ENCODE peak calls at places on chromosomes 6 and 20, in seven cellular contexts. R, D, Z, S, A, M and B are unnamed samples.

GRCh38 chr6:22029169-22029568 is 267.7 kb downstream of the PRL start:
- DNase-seq in R (no peak), D (no peak), Z (no peak), S (no peak), A (no peak), M (no peak), B (no peak)

GRCh38 chr20:47298624-47299023 is 57.9 kb downstream of the ZMYND8 start:
- DNase-seq in R (no peak), D (no peak), Z (no peak), S (no peak), A (no peak), M (no peak), B (no peak)

GRCh38 chr6:128569737-128570438 is 49.5 kb upstream of the PTPRK start:
- DNase-seq in R (no peak), D (no peak), Z (no peak), S (no peak), A (no peak), M (no peak), B (peak)

GRCh38 chr20:20343886-20344381 is 24.0 kb upstream of the INSM1 start:
- DNase-seq in R (no peak), D (no peak), Z (no peak), S (no peak), A (no peak), M (no peak), B (no peak)

GRCh38 chr6:35294308-35294945 is 3.2 kb upstream of the DEF6 start:
- DNase-seq in R (peak), D (peak), Z (peak), S (peak), A (peak), M (no peak), B (no peak)

GRCh38 chr6:33694401-33694931 is 17.0 kb downstream of the UQCC2 start:
- DNase-seq in R (peak), D (no peak), Z (peak), S (no peak), A (no peak), M (no peak), B (no peak)

GRCh38 chr6:151036869-151037680 is 171.6 kb downstream of the MTHFD1L start:
- DNase-seq in R (no peak), D (no peak), Z (no peak), S (no peak), A (no peak), M (no peak), B (no peak)

GRCh38 chr20:3046677-3047462 is 1.0 kb downstream of the MRPS26 start:
- DNase-seq in R (no peak), D (peak), Z (no peak), S (no peak), A (peak), M (no peak), B (no peak)

GRCh38 chr6:42049116-42049809 is 1.1 kb upstream of the TAF8 start:
- DNase-seq in R (no peak), D (no peak), Z (no peak), S (no peak), A (no peak), M (no peak), B (no peak)
- TF ChIP-seq TAF1 in R (no peak), D (no peak), Z (no peak), S (no peak), A (no peak), M (peak), B (no peak)

DNA sequence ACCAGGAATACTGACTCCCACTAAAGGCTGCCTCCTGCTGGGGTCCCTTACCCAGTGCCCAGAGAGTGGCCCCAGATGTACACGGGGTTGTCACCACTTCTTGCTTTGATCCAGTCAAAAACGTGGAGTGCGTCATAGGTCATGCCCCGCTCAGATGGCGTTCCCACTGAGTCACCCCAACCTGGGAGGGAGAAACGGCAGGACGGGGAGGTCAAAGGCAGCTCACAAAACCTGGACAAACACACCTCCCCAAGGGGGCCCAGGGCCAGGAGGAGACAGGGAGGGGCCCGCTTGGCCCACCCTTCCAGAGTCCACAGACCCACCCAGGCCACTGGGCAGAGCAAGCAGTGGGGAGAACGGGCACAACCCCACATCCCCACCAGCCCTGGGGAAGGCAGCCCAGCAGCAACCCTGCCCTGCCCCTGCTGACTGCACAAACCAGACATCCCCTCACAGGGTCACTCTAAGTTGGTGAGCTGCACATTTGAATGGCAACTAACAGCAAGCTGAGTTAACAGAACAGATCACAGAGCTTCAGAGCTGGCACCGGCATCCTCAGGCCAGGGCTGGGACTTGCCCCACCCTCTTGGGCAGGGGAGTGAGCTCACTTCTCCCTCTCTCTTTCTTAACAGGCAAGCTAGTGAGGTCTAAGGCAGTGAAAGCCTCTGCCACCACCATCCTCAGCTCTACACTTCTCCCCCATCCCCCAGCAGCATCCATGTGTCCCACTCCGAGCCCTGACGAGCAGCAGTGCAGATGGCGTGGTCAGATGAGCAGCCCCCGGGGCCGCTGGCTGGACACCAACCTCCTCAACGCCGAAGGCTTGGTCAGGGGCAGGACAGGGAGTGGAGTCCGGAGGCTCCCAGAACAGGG is 61.7 kb downstream of the PYGB start:
- DNase-seq in R (peak), D (no peak), Z (peak), S (no peak), A (peak), M (no peak), B (no peak)
- TF ChIP-seq TAF1 in R (no peak), D (no peak), Z (peak), S (no peak), A (peak), M (no peak), B (no peak)

DNA sequence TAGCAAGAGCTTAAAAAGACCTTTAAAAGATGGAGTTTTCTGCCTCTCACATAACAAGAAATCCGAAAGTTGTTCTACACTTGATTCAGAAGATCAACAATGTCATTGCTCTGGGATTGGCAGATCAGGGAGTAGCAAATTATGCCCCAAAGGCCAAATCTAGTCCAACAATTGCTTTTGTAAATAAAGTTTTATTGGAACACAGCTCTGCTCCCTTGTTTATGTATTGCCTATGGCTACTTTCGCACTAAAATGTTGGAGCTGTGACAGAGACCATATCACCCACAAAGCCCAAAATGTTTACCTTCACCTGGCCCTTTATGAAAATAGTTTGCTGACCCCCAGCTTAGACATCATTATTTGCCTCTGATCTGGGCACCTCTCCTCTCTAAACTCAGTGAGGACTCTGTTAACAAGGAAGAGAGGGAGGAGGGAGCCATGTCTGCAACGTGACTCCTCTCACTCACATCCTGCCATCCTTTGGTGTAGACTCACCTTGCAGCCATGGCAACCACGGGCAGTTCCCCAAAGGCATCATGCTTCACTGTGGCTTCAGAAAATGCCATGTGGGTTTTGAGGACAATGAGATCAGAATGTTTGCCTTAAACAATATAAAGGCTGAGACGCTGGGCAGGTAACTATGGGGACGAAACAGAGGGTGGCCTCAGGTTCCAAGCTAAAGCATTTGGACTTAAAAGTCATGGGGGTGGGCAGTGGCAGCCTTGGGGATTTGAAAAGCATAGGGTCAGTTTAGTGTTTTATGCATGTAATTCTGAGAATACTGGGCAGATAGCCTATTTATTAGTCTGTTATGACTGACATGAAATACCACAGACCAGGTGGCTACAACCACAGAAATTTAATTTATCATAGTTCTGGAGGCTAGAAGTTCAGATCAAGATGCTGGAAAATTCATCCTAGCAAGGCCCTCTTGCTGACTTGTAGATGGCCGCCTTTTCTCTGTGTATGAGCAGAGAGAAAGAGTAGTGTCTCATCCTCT is 149.7 kb upstream of the TNFAIP3 start:
- DNase-seq in R (no peak), D (no peak), Z (no peak), S (no peak), A (no peak), M (no peak), B (no peak)
- TF ChIP-seq TAF1 in R (no peak), D (no peak), Z (no peak), S (no peak), A (no peak), M (no peak), B (no peak)

GRCh38 chr20:17668432-17668831 is 13.6 kb downstream of the RRBP1 start:
- DNase-seq in R (no peak), D (no peak), Z (no peak), S (no peak), A (no peak), M (no peak), B (no peak)

GRCh38 chr20:17671565-17671964 is 10.5 kb downstream of the RRBP1 start:
- DNase-seq in R (no peak), D (no peak), Z (no peak), S (no peak), A (no peak), M (no peak), B (no peak)

GRCh38 chr20:17669306-17669931 is 12.6 kb downstream of the RRBP1 start:
- DNase-seq in R (no peak), D (no peak), Z (no peak), S (no peak), A (no peak), M (no peak), B (no peak)

GRCh38 chr20:17673082-17673481 is 9.0 kb downstream of the RRBP1 start:
- DNase-seq in R (no peak), D (no peak), Z (no peak), S (no peak), A (no peak), M (no peak), B (no peak)

DNA sequence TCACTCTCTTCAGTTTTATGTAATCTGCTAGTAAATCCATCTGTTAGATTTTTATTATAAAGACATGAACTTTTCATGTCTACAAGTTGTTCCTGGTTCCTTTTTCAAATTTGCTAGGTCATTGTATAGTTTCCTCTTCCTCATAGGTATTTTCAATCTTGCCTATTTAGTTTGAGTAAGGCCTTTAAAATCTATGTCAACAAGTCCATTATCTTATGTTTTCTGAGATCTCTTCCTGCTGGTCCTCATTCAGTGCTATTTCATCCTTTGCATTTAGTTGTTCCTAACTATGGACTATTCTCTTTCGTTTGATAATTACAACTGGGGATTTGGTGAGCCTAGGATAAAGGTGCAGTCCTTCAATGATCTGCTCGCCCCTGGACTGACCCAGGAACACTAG is 11.0 kb downstream of the RRBP1 start:
- DNase-seq in R (no peak), D (no peak), Z (no peak), S (no peak), A (no peak), M (no peak), B (no peak)
- TF ChIP-seq TAF1 in R (no peak), D (no peak), Z (no peak), S (no peak), A (no peak), M (no peak), B (no peak)

GRCh38 chr6:122872311-122872710 is 83.3 kb downstream of the SMPDL3A start:
- DNase-seq in R (no peak), D (no peak), Z (no peak), S (no peak), A (no peak), M (peak), B (no peak)

GRCh38 chr6:122869437-122870024 is 80.5 kb downstream of the SMPDL3A start:
- DNase-seq in R (peak), D (no peak), Z (peak), S (no peak), A (peak), M (no peak), B (no peak)

GRCh38 chr6:122871079-122871478 is 82.0 kb downstream of the SMPDL3A start:
- DNase-seq in R (no peak), D (no peak), Z (no peak), S (no peak), A (no peak), M (no peak), B (no peak)

DNA sequence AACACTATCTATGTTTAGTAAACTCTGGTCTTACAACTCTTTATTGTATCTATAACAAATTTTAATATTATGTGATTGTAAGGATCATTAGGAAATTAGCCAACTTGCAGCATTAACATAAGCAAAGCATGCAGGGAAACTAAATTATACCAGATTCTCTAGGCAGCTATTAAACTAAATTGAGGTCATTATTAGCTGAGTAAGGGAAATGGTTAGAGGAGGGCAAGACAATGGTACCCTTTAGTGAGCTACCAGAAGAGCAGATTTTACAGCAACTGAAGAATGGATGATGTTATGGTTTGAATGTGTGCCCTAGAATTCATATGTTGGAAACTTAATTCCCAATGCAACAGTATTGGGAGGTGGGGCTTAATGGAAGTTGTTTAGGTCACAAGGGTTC is 79.1 kb downstream of the SMPDL3A start:
- DNase-seq in R (no peak), D (no peak), Z (no peak), S (no peak), A (no peak), M (no peak), B (no peak)
- TF ChIP-seq TAF1 in R (no peak), D (no peak), Z (no peak), S (no peak), A (no peak), M (no peak), B (no peak)

DNA sequence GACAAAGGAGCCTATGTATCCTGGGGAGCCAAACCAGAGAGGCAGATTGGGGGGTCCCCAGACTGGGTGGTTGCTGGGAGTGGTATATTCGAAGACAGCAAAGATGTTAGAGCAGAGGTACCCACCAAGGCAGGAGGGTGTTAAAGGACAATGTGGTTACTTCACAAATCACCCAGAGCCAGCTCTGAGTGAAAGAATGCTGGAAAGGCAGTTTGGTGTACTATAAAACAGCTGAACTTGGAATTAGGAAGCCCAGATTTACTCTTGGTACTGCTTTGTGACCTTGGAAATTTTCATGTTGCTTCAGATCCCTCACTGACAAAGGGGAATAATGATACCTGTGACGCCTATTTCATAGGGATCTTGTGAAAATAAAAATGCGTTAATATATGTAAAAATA is 121.6 kb downstream of the CD164 start:
- DNase-seq in R (no peak), D (no peak), Z (no peak), S (no peak), A (no peak), M (no peak), B (no peak)
- TF ChIP-seq TAF1 in R (no peak), D (no peak), Z (no peak), S (no peak), A (no peak), M (no peak), B (no peak)

GRCh38 chr6:46674410-46674809 is 13.3 kb upstream of the TDRD6 start:
- DNase-seq in R (no peak), D (no peak), Z (no peak), S (no peak), A (no peak), M (no peak), B (no peak)

GRCh38 chr6:46676604-46677313 is 10.9 kb upstream of the TDRD6 start:
- DNase-seq in R (no peak), D (no peak), Z (no peak), S (no peak), A (no peak), M (no peak), B (no peak)

DNA sequence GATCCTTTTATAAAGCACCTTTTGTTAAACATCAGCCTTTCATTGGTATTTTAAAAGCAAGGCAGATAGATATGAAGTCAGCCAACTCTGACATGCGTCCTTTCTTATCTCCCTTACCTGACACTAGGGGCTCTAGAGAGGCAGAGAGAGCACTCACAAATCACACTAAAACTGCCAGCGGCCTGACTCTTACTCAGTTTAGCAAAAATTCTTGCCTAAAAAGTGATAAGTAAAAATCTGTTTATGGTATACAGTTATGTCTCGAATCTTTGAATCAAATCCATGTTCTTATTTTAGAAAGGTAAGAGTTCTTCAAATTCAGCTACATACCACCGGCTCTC is 10.4 kb upstream of the TDRD6 start:
- DNase-seq in R (no peak), D (no peak), Z (no peak), S (no peak), A (peak), M (no peak), B (no peak)
- TF ChIP-seq TAF1 in R (no peak), D (no peak), Z (no peak), S (no peak), A (no peak), M (no peak), B (no peak)

GRCh38 chr6:32182617-32183016 is 1.4 kb downstream of the AGER start:
- DNase-seq in R (no peak), D (no peak), Z (no peak), S (no peak), A (no peak), M (no peak), B (no peak)
- TF ChIP-seq TAF1 in R (no peak), D (no peak), Z (no peak), S (no peak), A (peak), M (no peak), B (no peak)